ENCODE peak calls at places on chromosomes 11 and 22, in four cellular contexts. One of them, this sample, is unnamed.

GRCh38 chr11:95254139-95254704 is 23.2 kb upstream of the SESN3 start:
- DNase-seq in K562: peak
- DNase-seq in GM12878: peak
- DNase-seq in HepG2: peak
- DNase-seq in this sample: peak

GRCh38 chr11:44957051-44957515 is 6.4 kb upstream of the TP53I11 start:
- DNase-seq in K562: no peak
- DNase-seq in HepG2: no peak
- DNase-seq in GM12878: no peak
- DNase-seq in this sample: peak

GRCh38 chr22:24813861-24814770 is 8.1 kb downstream of the SGSM1 start:
- DNase-seq in GM12878: no peak
- DNase-seq in HepG2: no peak
- DNase-seq in K562: no peak
- DNase-seq in this sample: no peak

GRCh38 chr11:32852142-32852541 is 22.4 kb downstream of the PRRG4 start:
- DNase-seq in HepG2: no peak
- DNase-seq in K562: no peak
- DNase-seq in GM12878: no peak
- DNase-seq in this sample: no peak

GRCh38 chr11:4539603-4540219 is 5.3 kb upstream of the OR52M1 start:
- DNase-seq in HepG2: peak
- DNase-seq in K562: peak
- DNase-seq in GM12878: no peak
- DNase-seq in this sample: peak

GRCh38 chr22:25741692-25742626 is at the start of gene MYO18B:
- DNase-seq in K562: peak
- DNase-seq in HepG2: no peak
- DNase-seq in GM12878: no peak
- DNase-seq in this sample: no peak

GRCh38 chr11:45097721-45098493 is 48.5 kb upstream of the PRDM11 start:
- DNase-seq in K562: peak
- DNase-seq in GM12878: no peak
- DNase-seq in HepG2: no peak
- DNase-seq in this sample: peak

GRCh38 chr11:64449381-64450167 is 90.6 kb downstream of the RPS6KA4 start:
- DNase-seq in K562: peak
- DNase-seq in GM12878: peak
- DNase-seq in HepG2: peak
- DNase-seq in this sample: peak

GRCh38 chr11:84564867-84565184 is 1062.3 kb downstream of the DLG2 start:
- DNase-seq in HepG2: no peak
- DNase-seq in GM12878: no peak
- DNase-seq in K562: no peak
- DNase-seq in this sample: no peak

GRCh38 chr11:2844116-2844515 is 41.5 kb downstream of the CDKN1C start:
- DNase-seq in GM12878: no peak
- DNase-seq in K562: no peak
- DNase-seq in HepG2: no peak
- DNase-seq in this sample: no peak

GRCh38 chr11:96036863-96037262 is 113.0 kb upstream of the MTMR2 start:
- DNase-seq in K562: no peak
- DNase-seq in HepG2: no peak
- DNase-seq in GM12878: no peak
- DNase-seq in this sample: no peak

GRCh38 chr11:4606231-4607015 is 1.6 kb downstream of the TRIM68 start:
- DNase-seq in GM12878: no peak
- DNase-seq in HepG2: no peak
- DNase-seq in K562: no peak
- DNase-seq in this sample: no peak

GRCh38 chr22:29751139-29751538 is 15.7 kb downstream of the ZMAT5 start:
- DNase-seq in HepG2: peak
- DNase-seq in GM12878: no peak
- DNase-seq in K562: no peak
- DNase-seq in this sample: no peak

GRCh38 chr11:45885921-45886721 is 670 bp downstream of the MAPK8IP1 start:
- DNase-seq in GM12878: no peak
- DNase-seq in K562: no peak
- DNase-seq in HepG2: no peak
- DNase-seq in this sample: no peak

GRCh38 chr11:92986585-92986984 is 17.1 kb downstream of the MTNR1B start:
- DNase-seq in K562: no peak
- DNase-seq in HepG2: no peak
- DNase-seq in GM12878: no peak
- DNase-seq in this sample: no peak

GRCh38 chr11:26963764-26964163 is 30.1 kb upstream of the FIBIN start:
- DNase-seq in HepG2: no peak
- DNase-seq in K562: no peak
- DNase-seq in GM12878: no peak
- DNase-seq in this sample: no peak

GRCh38 chr11:452203-452744 is 2.2 kb downstream of the PTDSS2 start:
- DNase-seq in HepG2: no peak
- DNase-seq in K562: no peak
- DNase-seq in GM12878: no peak
- DNase-seq in this sample: no peak
- TF ChIP-seq TARDBP in HepG2: no peak
- TF ChIP-seq TARDBP in K562: no peak
- TF ChIP-seq TARDBP in GM12878: no peak
- TF ChIP-seq TARDBP in this sample: no peak

DNA sequence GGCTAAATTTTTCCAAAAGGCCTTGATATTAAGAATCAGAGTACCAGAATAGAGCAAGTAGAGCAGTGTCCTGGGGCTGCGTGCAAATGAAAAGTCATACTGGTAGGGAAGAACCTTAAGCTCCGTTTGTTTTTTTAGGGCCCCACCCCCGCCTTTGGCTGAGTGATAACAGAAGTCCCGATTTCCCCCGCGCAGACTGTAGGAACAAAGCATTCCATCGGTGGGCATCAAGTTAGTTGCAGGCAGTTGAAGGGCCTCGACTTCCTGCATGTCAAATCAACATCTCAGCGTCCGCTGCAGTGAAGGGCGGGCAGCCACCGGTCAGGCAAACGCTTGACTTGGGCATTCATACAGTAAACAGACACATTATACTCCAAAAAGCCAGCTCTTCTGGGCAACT is 11.8 kb downstream of the LRP4 start:
- DNase-seq in K562: peak
- DNase-seq in GM12878: no peak
- DNase-seq in HepG2: no peak
- DNase-seq in this sample: no peak
- TF ChIP-seq TARDBP in K562: no peak
- TF ChIP-seq TARDBP in GM12878: no peak
- TF ChIP-seq TARDBP in HepG2: no peak
- TF ChIP-seq TARDBP in this sample: no peak

GRCh38 chr11:124656759-124657627 is 16.5 kb downstream of the SIAE start:
- DNase-seq in HepG2: no peak
- DNase-seq in GM12878: no peak
- DNase-seq in K562: no peak
- DNase-seq in this sample: no peak
- TF ChIP-seq TARDBP in HepG2: no peak
- TF ChIP-seq TARDBP in GM12878: no peak
- TF ChIP-seq TARDBP in K562: no peak
- TF ChIP-seq TARDBP in this sample: no peak

GRCh38 chr11:116890193-116890592 is 52.8 kb upstream of the APOA1 start:
- DNase-seq in HepG2: no peak
- DNase-seq in K562: no peak
- DNase-seq in GM12878: peak
- DNase-seq in this sample: no peak
- TF ChIP-seq TARDBP in HepG2: no peak
- TF ChIP-seq TARDBP in K562: no peak
- TF ChIP-seq TARDBP in GM12878: no peak
- TF ChIP-seq TARDBP in this sample: no peak

GRCh38 chr11:121329786-121330395 is 37.3 kb downstream of the SC5D start:
- DNase-seq in GM12878: no peak
- DNase-seq in HepG2: peak
- DNase-seq in K562: no peak
- DNase-seq in this sample: no peak

GRCh38 chr11:121330614-121331435 is 38.3 kb downstream of the SC5D start:
- DNase-seq in GM12878: no peak
- DNase-seq in K562: no peak
- DNase-seq in HepG2: no peak
- DNase-seq in this sample: no peak

GRCh38 chr11:121326230-121326629 is 33.7 kb downstream of the SC5D start:
- DNase-seq in HepG2: no peak
- DNase-seq in GM12878: no peak
- DNase-seq in K562: no peak
- DNase-seq in this sample: no peak

GRCh38 chr11:121328967-121329653 is 36.5 kb downstream of the SC5D start:
- DNase-seq in K562: no peak
- DNase-seq in HepG2: no peak
- DNase-seq in GM12878: no peak
- DNase-seq in this sample: no peak

GRCh38 chr11:121328213-121328966 is 35.8 kb downstream of the SC5D start:
- DNase-seq in GM12878: no peak
- DNase-seq in HepG2: no peak
- DNase-seq in K562: no peak
- DNase-seq in this sample: no peak
- TF ChIP-seq TARDBP in GM12878: no peak
- TF ChIP-seq TARDBP in HepG2: no peak
- TF ChIP-seq TARDBP in K562: no peak
- TF ChIP-seq TARDBP in this sample: no peak

DNA sequence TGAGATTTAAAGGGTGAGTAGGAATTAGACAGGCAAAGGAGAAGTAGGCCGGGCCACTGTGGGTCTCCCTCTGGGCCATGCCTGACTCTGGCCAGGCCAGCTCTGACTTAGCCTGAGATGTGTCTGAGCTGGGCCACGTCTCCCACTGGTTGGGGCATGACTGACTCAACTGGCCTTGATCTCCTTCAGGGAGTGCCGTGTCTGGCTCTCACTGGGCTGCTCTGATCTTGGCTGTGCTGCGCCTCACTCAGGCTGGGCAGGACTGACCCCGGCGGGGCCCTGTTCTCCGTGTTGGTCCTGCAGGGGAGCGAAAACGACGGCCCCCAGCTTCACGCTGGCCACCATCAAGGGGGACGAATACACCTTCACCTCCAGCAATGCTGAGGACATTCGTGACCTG is 71.3 kb downstream of the MYO7A start:
- DNase-seq in K562: no peak
- DNase-seq in GM12878: no peak
- DNase-seq in HepG2: no peak
- DNase-seq in this sample: no peak
- TF ChIP-seq TARDBP in K562: no peak
- TF ChIP-seq TARDBP in GM12878: no peak
- TF ChIP-seq TARDBP in HepG2: no peak
- TF ChIP-seq TARDBP in this sample: no peak

GRCh38 chr11:115324569-115325432 is 179.4 kb downstream of the CADM1 start:
- DNase-seq in K562: peak
- DNase-seq in GM12878: peak
- DNase-seq in HepG2: peak
- DNase-seq in this sample: peak
- TF ChIP-seq TARDBP in K562: no peak
- TF ChIP-seq TARDBP in GM12878: no peak
- TF ChIP-seq TARDBP in HepG2: no peak
- TF ChIP-seq TARDBP in this sample: no peak

GRCh38 chr22:32476804-32477203 is 2.2 kb downstream of the FBXO7 start:
- DNase-seq in GM12878: no peak
- DNase-seq in HepG2: no peak
- DNase-seq in K562: no peak
- DNase-seq in this sample: no peak
- TF ChIP-seq TARDBP in GM12878: no peak
- TF ChIP-seq TARDBP in HepG2: no peak
- TF ChIP-seq TARDBP in K562: no peak
- TF ChIP-seq TARDBP in this sample: no peak

GRCh38 chr11:123454060-123454651 is 24.1 kb downstream of the GRAMD1B start:
- DNase-seq in HepG2: no peak
- DNase-seq in K562: no peak
- DNase-seq in GM12878: no peak
- DNase-seq in this sample: no peak
- TF ChIP-seq TARDBP in HepG2: no peak
- TF ChIP-seq TARDBP in K562: no peak
- TF ChIP-seq TARDBP in GM12878: no peak
- TF ChIP-seq TARDBP in this sample: no peak

DNA sequence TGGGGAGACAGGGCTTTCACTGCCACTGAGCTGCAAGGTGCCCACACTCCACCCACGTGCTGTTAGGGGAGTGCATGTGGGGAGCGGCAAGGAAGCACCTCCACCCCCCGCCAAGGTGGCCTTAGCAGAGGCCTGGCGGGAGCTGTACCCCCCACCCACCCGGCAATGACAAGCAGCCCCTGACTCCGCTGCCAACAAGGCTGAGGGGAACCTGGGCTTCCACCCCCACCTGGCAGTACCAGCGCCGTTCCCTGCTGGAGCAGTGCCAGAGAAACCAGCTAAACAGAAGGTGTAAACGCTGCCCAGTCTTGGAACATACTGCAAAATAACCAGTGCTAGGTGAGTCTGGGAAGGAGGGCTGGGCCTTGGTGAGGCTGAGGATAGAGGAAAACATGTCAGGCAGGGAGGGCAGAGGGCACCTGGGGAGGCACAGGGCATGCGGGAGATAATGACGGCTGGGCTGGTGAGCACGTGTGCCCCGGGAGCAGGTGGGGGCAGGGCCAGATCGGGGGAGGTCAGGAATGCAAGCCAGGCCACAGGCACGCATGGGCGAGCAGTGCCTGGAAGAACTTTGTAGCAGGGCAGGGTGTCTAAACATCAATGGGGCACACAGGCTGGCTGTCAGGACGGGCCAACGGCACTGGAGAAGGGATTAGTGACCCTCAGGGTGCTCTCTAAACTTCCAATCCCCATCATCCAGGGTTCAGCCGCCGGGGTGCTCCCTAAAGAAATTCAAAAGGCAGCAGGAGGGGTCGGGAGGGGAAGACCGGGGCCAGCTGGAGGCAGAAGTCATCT is 6.6 kb downstream of the CERK start:
- DNase-seq in HepG2: peak
- DNase-seq in K562: no peak
- DNase-seq in GM12878: no peak
- DNase-seq in this sample: no peak
- TF ChIP-seq TARDBP in HepG2: peak
- TF ChIP-seq TARDBP in K562: no peak
- TF ChIP-seq TARDBP in GM12878: no peak
- TF ChIP-seq TARDBP in this sample: no peak